ENCODE peak calls at places on chromosomes 16 and 17, in seven cellular contexts. One of them, this sample, is unnamed.

GRCh38 chr17:8047769-8048110 is 8.9 kb downstream of the ALOX15B start:
- DNase-seq in foreskin fibroblast: no peak
- DNase-seq in Caco-2: no peak
- DNase-seq in BJ: no peak
- DNase-seq in AG09309: no peak
- DNase-seq in heart right ventricle: no peak
- DNase-seq in OCI-LY7: no peak
- DNase-seq in this sample: no peak

GRCh38 chr16:72991645-72992044 is 56.3 kb downstream of the ZFHX3 start:
- DNase-seq in heart right ventricle: no peak
- DNase-seq in foreskin fibroblast: no peak
- DNase-seq in OCI-LY7: no peak
- DNase-seq in AG09309: no peak
- DNase-seq in BJ: no peak
- DNase-seq in Caco-2: no peak
- DNase-seq in this sample: no peak

GRCh38 chr16:69166221-69166833 is 20.6 kb upstream of the SNTB2 start:
- DNase-seq in OCI-LY7: no peak
- DNase-seq in heart right ventricle: no peak
- DNase-seq in foreskin fibroblast: peak
- DNase-seq in Caco-2: no peak
- DNase-seq in BJ: no peak
- DNase-seq in AG09309: no peak
- DNase-seq in this sample: no peak

GRCh38 chr17:51034800-51035199 is 85.9 kb downstream of the SPAG9 start:
- DNase-seq in foreskin fibroblast: no peak
- DNase-seq in heart right ventricle: no peak
- DNase-seq in OCI-LY7: no peak
- DNase-seq in BJ: no peak
- DNase-seq in AG09309: no peak
- DNase-seq in Caco-2: no peak
- DNase-seq in this sample: no peak

GRCh38 chr17:44314869-44315661 is 6.7 kb downstream of the RUNDC3A start:
- DNase-seq in foreskin fibroblast: no peak
- DNase-seq in Caco-2: peak
- DNase-seq in heart right ventricle: no peak
- DNase-seq in BJ: no peak
- DNase-seq in OCI-LY7: peak
- DNase-seq in AG09309: no peak
- DNase-seq in this sample: no peak

GRCh38 chr17:51461578-51462004 is 201.2 kb downstream of the UTP18 start:
- DNase-seq in AG09309: peak
- DNase-seq in foreskin fibroblast: no peak
- DNase-seq in BJ: no peak
- DNase-seq in Caco-2: peak
- DNase-seq in heart right ventricle: peak
- DNase-seq in OCI-LY7: peak
- DNase-seq in this sample: no peak

GRCh38 chr17:46159686-46160085 is 33.5 kb downstream of the KANSL1 start:
- DNase-seq in BJ: peak
- DNase-seq in Caco-2: no peak
- DNase-seq in OCI-LY7: no peak
- DNase-seq in foreskin fibroblast: peak
- DNase-seq in heart right ventricle: no peak
- DNase-seq in AG09309: peak
- DNase-seq in this sample: no peak

GRCh38 chr16:60485877-60486489 is 1550.3 kb downstream of the CDH8 start:
- DNase-seq in Caco-2: no peak
- DNase-seq in heart right ventricle: no peak
- DNase-seq in foreskin fibroblast: no peak
- DNase-seq in AG09309: no peak
- DNase-seq in OCI-LY7: no peak
- DNase-seq in BJ: no peak
- DNase-seq in this sample: no peak

GRCh38 chr17:8807070-8807550 is 7.9 kb upstream of the MFSD6L start:
- DNase-seq in heart right ventricle: no peak
- DNase-seq in Caco-2: no peak
- DNase-seq in BJ: no peak
- DNase-seq in foreskin fibroblast: no peak
- DNase-seq in AG09309: no peak
- DNase-seq in OCI-LY7: peak
- DNase-seq in this sample: no peak

GRCh38 chr17:65270932-65271700 is 133.9 kb downstream of the RGS9 start:
- DNase-seq in foreskin fibroblast: no peak
- DNase-seq in heart right ventricle: no peak
- DNase-seq in BJ: no peak
- DNase-seq in AG09309: no peak
- DNase-seq in OCI-LY7: no peak
- DNase-seq in Caco-2: no peak
- DNase-seq in this sample: no peak

GRCh38 chr17:41824086-41824485 is 11.3 kb downstream of the FKBP10 start:
- DNase-seq in BJ: no peak
- DNase-seq in AG09309: no peak
- DNase-seq in heart right ventricle: no peak
- DNase-seq in OCI-LY7: no peak
- DNase-seq in Caco-2: no peak
- DNase-seq in foreskin fibroblast: peak
- DNase-seq in this sample: no peak

GRCh38 chr16:20768818-20769217 is 5.0 kb downstream of the ACSM3 start:
- DNase-seq in OCI-LY7: no peak
- DNase-seq in AG09309: no peak
- DNase-seq in heart right ventricle: no peak
- DNase-seq in BJ: no peak
- DNase-seq in Caco-2: no peak
- DNase-seq in foreskin fibroblast: no peak
- DNase-seq in this sample: no peak

GRCh38 chr17:30290696-30291570 is 811 bp downstream of the BLMH start:
- DNase-seq in AG09309: no peak
- DNase-seq in foreskin fibroblast: peak
- DNase-seq in OCI-LY7: peak
- DNase-seq in heart right ventricle: peak
- DNase-seq in Caco-2: peak
- DNase-seq in BJ: no peak
- DNase-seq in this sample: no peak

GRCh38 chr17:48074322-48075054 is 26.3 kb downstream of the NFE2L1 start:
- DNase-seq in BJ: no peak
- DNase-seq in heart right ventricle: peak
- DNase-seq in AG09309: peak
- DNase-seq in OCI-LY7: peak
- DNase-seq in foreskin fibroblast: peak
- DNase-seq in Caco-2: peak
- DNase-seq in this sample: no peak

GRCh38 chr17:29145289-29146058 is 34.7 kb downstream of the MYO18A start:
- DNase-seq in OCI-LY7: peak
- DNase-seq in AG09309: no peak
- DNase-seq in BJ: no peak
- DNase-seq in foreskin fibroblast: peak
- DNase-seq in Caco-2: peak
- DNase-seq in heart right ventricle: peak
- DNase-seq in this sample: no peak

GRCh38 chr17:13594310-13594709 is 7.4 kb downstream of the HS3ST3A1 start:
- DNase-seq in BJ: no peak
- DNase-seq in heart right ventricle: no peak
- DNase-seq in foreskin fibroblast: no peak
- DNase-seq in AG09309: no peak
- DNase-seq in OCI-LY7: no peak
- DNase-seq in Caco-2: no peak
- DNase-seq in this sample: no peak

GRCh38 chr16:47574091-47575054 is 113.2 kb downstream of the PHKB start:
- DNase-seq in OCI-LY7: peak
- DNase-seq in Caco-2: no peak
- DNase-seq in foreskin fibroblast: peak
- DNase-seq in AG09309: no peak
- DNase-seq in heart right ventricle: no peak
- DNase-seq in BJ: no peak
- DNase-seq in this sample: peak

DNA sequence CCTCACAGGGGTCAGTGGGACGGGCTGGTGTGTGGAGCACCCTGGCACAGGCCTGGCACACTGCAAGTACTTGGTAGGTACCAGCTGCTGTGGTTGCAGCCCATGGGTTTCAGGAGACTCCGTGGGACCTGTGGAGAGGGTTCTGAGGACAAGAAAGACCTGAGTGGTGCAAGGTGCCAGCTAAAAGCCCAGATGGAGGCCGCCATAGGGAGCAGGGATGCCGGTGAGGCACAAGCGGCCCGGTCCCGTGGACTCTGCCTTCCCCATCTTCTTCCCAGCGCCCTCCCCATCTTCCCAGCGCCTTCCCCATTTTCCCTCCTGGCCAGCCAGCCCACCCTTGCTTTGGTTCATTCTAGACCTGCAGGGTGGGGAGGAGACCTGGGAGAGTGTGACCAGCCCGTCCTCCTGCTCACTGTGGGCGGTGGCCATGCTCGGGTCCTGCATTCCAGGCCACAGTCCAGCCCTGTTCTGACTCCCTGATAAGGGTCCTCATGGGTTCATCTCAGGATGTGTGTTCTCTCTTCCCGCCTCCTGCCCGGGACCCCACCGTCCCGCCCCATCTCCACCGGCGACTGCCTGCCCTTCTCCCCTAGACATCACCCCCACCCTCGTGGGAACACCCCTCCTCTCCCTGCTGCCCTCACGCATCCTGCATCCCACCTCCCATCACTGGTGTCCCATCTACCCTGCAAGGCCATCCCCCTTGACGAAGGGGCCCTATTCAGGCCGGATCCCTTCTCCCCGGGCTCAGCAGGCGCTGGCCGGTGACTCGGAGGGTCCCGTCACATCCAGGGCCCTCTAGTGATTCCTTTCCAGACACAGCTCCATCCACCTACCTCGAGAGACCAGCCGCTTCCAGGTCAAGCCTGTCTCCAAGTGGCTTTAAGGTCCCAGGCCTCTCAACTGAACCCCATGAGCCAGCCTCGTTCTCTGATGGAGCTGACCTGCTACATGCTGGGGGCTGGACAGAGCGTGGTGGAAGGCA is 3.4 kb downstream of the ZNF469 start:
- DNase-seq in AG09309: no peak
- DNase-seq in heart right ventricle: no peak
- DNase-seq in Caco-2: no peak
- DNase-seq in foreskin fibroblast: no peak
- DNase-seq in OCI-LY7: no peak
- DNase-seq in BJ: no peak
- DNase-seq in this sample: no peak
- TF ChIP-seq CTCF in AG09309: no peak
- TF ChIP-seq CTCF in heart right ventricle: no peak
- TF ChIP-seq CTCF in Caco-2: no peak
- TF ChIP-seq CTCF in foreskin fibroblast: no peak
- TF ChIP-seq CTCF in OCI-LY7: no peak
- TF ChIP-seq CTCF in BJ: no peak
- TF ChIP-seq CTCF in this sample: no peak

GRCh38 chr16:65121870-65122723 is at the start of gene CDH11:
- DNase-seq in AG09309: peak
- DNase-seq in foreskin fibroblast: peak
- DNase-seq in heart right ventricle: peak
- DNase-seq in OCI-LY7: no peak
- DNase-seq in BJ: peak
- DNase-seq in Caco-2: peak
- DNase-seq in this sample: no peak
- H3K4me3 ChIP-seq in AG09309: peak
- H3K4me3 ChIP-seq in foreskin fibroblast: peak
- H3K4me3 ChIP-seq in heart right ventricle: peak
- H3K4me3 ChIP-seq in OCI-LY7: no peak
- H3K4me3 ChIP-seq in BJ: peak
- H3K4me3 ChIP-seq in Caco-2: peak
- H3K4me3 ChIP-seq in this sample: peak

DNA sequence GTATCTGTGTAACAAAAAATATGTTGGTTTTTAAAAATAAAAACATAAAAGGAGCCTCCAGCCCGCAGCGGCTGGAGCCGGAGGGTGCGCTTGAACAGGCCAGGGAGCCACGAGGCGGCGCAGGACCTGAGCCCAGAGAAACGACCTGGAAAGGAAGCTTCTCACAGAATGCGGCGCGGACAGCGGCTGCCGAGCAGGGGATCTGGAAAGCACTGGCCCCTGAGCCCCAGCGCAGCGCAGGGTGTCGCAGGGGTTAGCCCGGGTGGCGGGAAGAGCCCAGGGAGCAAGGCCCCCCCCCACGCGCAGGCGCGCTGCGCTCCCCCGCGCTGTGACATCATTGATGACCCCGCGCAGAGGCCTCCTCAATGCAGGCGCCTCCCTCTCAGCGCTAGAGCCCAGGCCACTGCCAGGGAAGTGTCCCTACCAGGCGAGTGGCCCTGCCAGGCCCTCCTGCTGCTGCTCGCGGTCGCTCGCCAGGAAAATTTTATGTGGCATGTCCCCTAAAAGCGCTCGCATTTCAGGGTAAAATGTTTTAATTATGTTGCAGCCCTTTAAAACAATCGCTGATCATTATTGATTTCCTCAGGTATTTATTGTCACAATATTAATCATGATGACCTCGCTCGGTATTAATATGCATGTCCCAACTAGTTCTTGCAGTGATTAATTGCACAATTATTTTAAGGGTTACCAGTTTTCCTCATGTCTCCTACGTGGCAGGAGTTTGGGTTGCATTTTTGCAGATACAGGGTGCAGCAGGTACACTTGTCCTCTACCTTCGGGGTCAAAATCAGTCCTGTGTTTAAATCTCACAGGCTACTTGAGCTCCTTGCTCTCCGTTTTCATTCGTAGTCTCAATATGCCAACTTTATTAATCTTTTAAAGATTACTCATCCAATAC is 134.2 kb downstream of the USP22 start:
- DNase-seq in OCI-LY7: peak
- DNase-seq in Caco-2: peak
- DNase-seq in foreskin fibroblast: peak
- DNase-seq in AG09309: peak
- DNase-seq in BJ: no peak
- DNase-seq in heart right ventricle: peak
- DNase-seq in this sample: no peak
- TF ChIP-seq CTCF in OCI-LY7: peak
- TF ChIP-seq CTCF in Caco-2: peak
- TF ChIP-seq CTCF in foreskin fibroblast: peak
- TF ChIP-seq CTCF in AG09309: peak
- TF ChIP-seq CTCF in BJ: peak
- TF ChIP-seq CTCF in heart right ventricle: peak
- TF ChIP-seq CTCF in this sample: peak

DNA sequence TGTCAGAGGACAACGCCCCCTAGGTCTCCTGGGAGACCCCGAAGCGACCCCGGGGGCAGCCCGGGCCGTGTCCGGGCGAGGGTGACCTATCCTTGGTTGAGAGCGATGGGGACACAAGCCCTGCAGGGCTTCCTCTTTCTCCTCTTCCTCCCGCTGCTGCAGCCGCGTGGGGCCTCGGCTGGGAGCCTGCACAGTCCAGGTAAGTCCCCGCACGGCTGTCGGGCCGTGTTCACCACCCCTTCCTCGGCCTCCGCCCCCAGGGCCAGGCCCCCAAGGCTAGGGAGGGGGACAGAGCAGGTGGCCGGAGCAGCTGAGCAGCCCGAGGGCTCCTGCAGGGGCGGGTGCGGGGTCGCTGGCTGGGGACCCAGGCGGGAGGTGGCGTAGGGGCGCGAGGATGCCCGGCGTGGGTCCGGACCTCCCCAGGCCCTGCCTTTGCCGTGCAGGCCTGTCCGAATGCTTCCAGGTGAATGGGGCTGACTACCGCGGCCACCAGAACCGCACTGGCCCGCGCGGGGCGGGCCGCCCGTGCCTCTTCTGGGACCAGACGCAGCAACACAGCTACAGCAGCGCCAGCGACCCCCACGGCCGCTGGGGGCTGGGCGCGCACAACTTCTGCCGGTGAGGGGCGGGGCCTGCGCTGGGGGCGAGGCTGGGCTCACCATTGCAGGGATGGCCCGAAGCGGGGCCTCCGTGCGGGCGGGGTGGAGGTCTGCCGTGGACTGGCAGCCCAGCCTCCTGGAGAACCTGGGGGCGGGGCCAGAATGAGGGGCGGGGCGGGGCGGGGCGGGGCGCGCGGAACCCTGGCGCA is 545 bp downstream of the KREMEN2 start:
- DNase-seq in heart right ventricle: no peak
- DNase-seq in BJ: no peak
- DNase-seq in AG09309: no peak
- DNase-seq in foreskin fibroblast: no peak
- DNase-seq in OCI-LY7: peak
- DNase-seq in Caco-2: peak
- DNase-seq in this sample: no peak
- H3K4me3 ChIP-seq in heart right ventricle: peak
- H3K4me3 ChIP-seq in BJ: peak
- H3K4me3 ChIP-seq in AG09309: no peak
- H3K4me3 ChIP-seq in foreskin fibroblast: no peak
- H3K4me3 ChIP-seq in OCI-LY7: peak
- H3K4me3 ChIP-seq in Caco-2: peak
- H3K4me3 ChIP-seq in this sample: peak

This sample was measured in retinal pigment epithelial cell.